ENCODE peak calls at places on chromosomes 1 and 21, in four cellular contexts. P is colonic mucosa, Z is astrocyte of the spinal cord, I is HFF-Myc. T is an unnamed sample.

GRCh38 chr1:182431278-182431677 is 18.7 kb upstream of the RGSL1 start:
- DNase-seq in P (no peak), I (no peak), Z (no peak), T (no peak)

GRCh38 chr1:56788588-56788987 is 30.6 kb downstream of the FYB2 start:
- DNase-seq in Z (peak; percentile 9), I (no peak), P (peak; percentile 75), T (no peak)

GRCh38 chr1:247064309-247064708 is 14.3 kb downstream of the ZNF670 start:
- DNase-seq in P (no peak), Z (no peak), I (no peak), T (no peak)

GRCh38 chr1:228089520-228090380 is 7.2 kb downstream of the ARF1 start:
- DNase-seq in I (no peak), Z (no peak), P (no peak), T (no peak)

GRCh38 chr1:93237021-93237420 is 56.5 kb downstream of the CCDC18 start:
- DNase-seq in I (no peak), Z (no peak), P (no peak), T (no peak)

GRCh38 chr1:154536570-154536969 is 21.9 kb downstream of the UBE2Q1 start:
- DNase-seq in Z (no peak), I (no peak), P (no peak), T (no peak)

GRCh38 chr1:3320246-3321152 is 134.0 kb upstream of the ARHGEF16 start:
- DNase-seq in P (peak; percentile 72), Z (peak; percentile 48), I (no peak), T (no peak)

GRCh38 chr1:82373710-82374109 is 573.0 kb downstream of the ADGRL2 start:
- DNase-seq in Z (no peak), P (no peak), I (no peak), T (no peak)

GRCh38 chr21:34765619-34766018 is 96.8 kb downstream of the CLIC6 start:
- DNase-seq in I (no peak), Z (no peak), P (no peak), T (no peak)

GRCh38 chr1:23376890-23377811 is 7.5 kb upstream of the ZNF436 start:
- DNase-seq in P (no peak), Z (peak; percentile 94), I (peak; percentile 85), T (no peak)

GRCh38 chr1:181577475-181577874 is 94.2 kb downstream of the CACNA1E start:
- DNase-seq in I (no peak), P (no peak), Z (no peak), T (no peak)

GRCh38 chr1:17304155-17304826 is 3.7 kb upstream of the PADI4 start:
- DNase-seq in Z (no peak), P (no peak), I (no peak), T (no peak)

GRCh38 chr1:54985556-54985955 is 5.1 kb downstream of the TMEM61 start:
- DNase-seq in P (no peak), I (no peak), Z (no peak), T (no peak)

GRCh38 chr1:77319036-77319705 is 37.4 kb downstream of the AK5 start:
- DNase-seq in I (no peak), Z (no peak), P (no peak), T (no peak)

GRCh38 chr1:107626075-107626796 is 338.7 kb downstream of the VAV3 start:
- DNase-seq in I (no peak), Z (peak; percentile 38), P (no peak), T (no peak)

GRCh38 chr1:67629370-67630075 is 55.5 kb upstream of the GADD45A start:
- DNase-seq in Z (no peak), P (no peak), I (no peak), T (no peak)

GRCh38 chr1:30719406-30720270 is 3.7 kb downstream of the MATN1 start:
- DNase-seq in P (no peak), Z (no peak), I (no peak), T (no peak)

GRCh38 chr1:13763991-13764390 is 64.0 kb downstream of the PRDM2 start:
- DNase-seq in Z (no peak), P (no peak), I (no peak), T (no peak)

GRCh38 chr21:46097826-46098286 is at the start of gene COL6A2:
- DNase-seq in I (no peak), Z (peak; percentile 67), P (peak; percentile 40), T (no peak)

GRCh38 chr1:98133151-98133550 is 212.3 kb upstream of the DPYD start:
- DNase-seq in Z (no peak), P (no peak), I (no peak), T (no peak)

GRCh38 chr1:154497026-154497806 is 4.8 kb upstream of the TDRD10 start:
- DNase-seq in Z (no peak), I (no peak), P (no peak), T (no peak)

GRCh38 chr1:117512728-117513321 is 93.0 kb upstream of the TENT5C start:
- DNase-seq in P (no peak), Z (peak; percentile 35), I (no peak), T (no peak)

GRCh38 chr1:16971330-16972209 is 8.8 kb downstream of the MFAP2 start:
- DNase-seq in P (no peak), I (no peak), Z (peak; percentile 64), T (no peak)

GRCh38 chr21:17391811-17392340 is 121.0 kb upstream of the CXADR start:
- DNase-seq in Z (no peak), I (no peak), P (no peak), T (no peak)

GRCh38 chr21:43956667-43957030 is 55.5 kb upstream of the TRAPPC10 start:
- DNase-seq in P (no peak), I (no peak), Z (peak; percentile 56), T (no peak)

GRCh38 chr1:27525296-27526271 is 35.6 kb upstream of the WASF2 start:
- DNase-seq in P (peak; percentile 72), I (no peak), Z (peak; percentile 53), T (no peak)

GRCh38 chr1:201344206-201345080 is 33.0 kb downstream of the TNNT2 start:
- DNase-seq in I (no peak), Z (no peak), P (no peak), T (no peak)

GRCh38 chr1:54949971-54950360 is 30.5 kb upstream of the TMEM61 start:
- DNase-seq in Z (no peak), P (no peak), I (no peak), T (no peak)

GRCh38 chr1:153534933-153535663 is 693 bp downstream of the S100A6 start:
- DNase-seq in I (no peak), Z (peak; percentile 34), P (peak; percentile 82), T (no peak)

GRCh38 chr1:56578664-56578962 is 750 bp downstream of the PLPP3 start:
- DNase-seq in Z (no peak), I (no peak), P (no peak), T (no peak)

GRCh38 chr21:46322351-46323226 is 1.1 kb downstream of the C21orf58 start:
- DNase-seq in Z (peak; percentile 46), P (peak; percentile 35), I (no peak), T (no peak)

GRCh38 chr1:242736569-242736968 is 212.1 kb upstream of the PLD5 start:
- DNase-seq in Z (no peak), P (no peak), I (no peak), T (no peak)

GRCh38 chr1:46367072-46367471 is 26.5 kb downstream of the NSUN4 start:
- DNase-seq in Z (no peak), P (no peak), I (no peak), T (no peak)
- TF ChIP-seq CTCF in Z (no peak), P (no peak), I (no peak), T (no peak)

GRCh38 chr1:213940947-213941346 is 46.8 kb upstream of the PROX1 start:
- DNase-seq in Z (no peak), P (no peak), I (no peak), T (no peak)
- H3K4me3 ChIP-seq in Z (no peak overlapping the region), P (no peak overlapping the region), I (no peak overlapping the region), T (no peak overlapping the region)

GRCh38 chr1:218983848-218984247 is 189.8 kb upstream of the LYPLAL1 start:
- DNase-seq in P (no peak), I (no peak), Z (no peak), T (no peak)
- TF ChIP-seq CTCF in P (no peak), I (peak; percentile 42), Z (peak; percentile 33), T (no peak)

GRCh38 chr1:167878372-167879160 is 35.4 kb downstream of the ADCY10 start:
- DNase-seq in I (no peak), P (no peak), Z (no peak), T (no peak)

GRCh38 chr1:167881069-167881468 is 32.9 kb downstream of the ADCY10 start:
- DNase-seq in Z (peak; percentile 46), I (no peak), P (no peak), T (no peak)

GRCh38 chr1:167880570-167880969 is 33.4 kb downstream of the ADCY10 start:
- DNase-seq in Z (no peak), I (no peak), P (no peak), T (no peak)

GRCh38 chr1:167882376-167882775 is 31.6 kb downstream of the ADCY10 start:
- DNase-seq in Z (no peak), I (no peak), P (no peak), T (no peak)

DNA sequence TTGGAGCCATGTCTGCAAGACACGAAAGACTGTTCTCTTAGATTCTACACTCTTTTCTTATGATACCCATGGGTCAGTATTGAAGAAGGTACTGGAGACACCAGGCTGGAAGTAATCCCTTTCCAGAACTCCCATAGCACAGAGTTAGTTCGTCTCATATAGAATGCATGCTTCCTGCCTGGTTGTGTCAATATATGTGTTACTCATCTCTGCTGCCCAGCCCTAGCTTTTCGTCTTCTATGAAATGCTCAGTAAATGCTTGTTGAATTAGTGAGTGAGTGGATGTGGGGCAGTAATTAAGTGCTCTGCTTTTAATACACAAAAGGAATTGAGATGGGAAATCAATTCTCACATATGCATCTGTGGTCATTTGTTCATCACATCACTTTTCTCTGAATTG is 32.1 kb downstream of the ADCY10 start:
- DNase-seq in P (no peak), I (no peak), Z (peak; percentile 9), T (no peak)
- H3K4me3 ChIP-seq in P (no peak overlapping the region), I (no peak overlapping the region), Z (no peak overlapping the region), T (no peak overlapping the region)

DNA sequence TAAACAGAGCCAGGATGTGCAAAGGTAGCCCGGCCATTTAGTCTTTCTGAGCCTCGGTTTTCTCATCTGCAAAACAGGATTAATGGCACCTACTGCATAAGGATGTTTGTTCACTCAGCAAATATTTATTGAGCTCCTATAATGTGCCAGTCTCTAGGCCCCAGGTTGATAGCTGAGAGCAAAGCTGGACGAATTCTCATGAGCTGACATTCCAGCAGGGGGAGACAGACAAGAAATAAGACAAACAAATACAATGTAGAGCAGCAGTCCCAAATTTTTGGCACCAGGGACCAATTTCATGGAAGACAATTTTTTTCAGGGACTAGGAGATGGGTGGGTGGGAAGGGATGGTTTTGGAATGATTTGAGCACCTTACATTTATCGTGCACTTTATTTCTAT is 74.3 kb upstream of the PAX7 start:
- DNase-seq in I (no peak), Z (no peak), P (no peak), T (no peak)
- TF ChIP-seq CTCF in I (peak; percentile 41), Z (peak; percentile 41), P (no peak), T (peak; percentile 44)

GRCh38 chr1:59985901-59986735 is 59.5 kb upstream of the CYP2J2 start:
- DNase-seq in Z (peak; percentile 61), P (no peak), I (no peak), T (no peak)
- H3K4me3 ChIP-seq in Z (no peak overlapping the region), P (no peak overlapping the region), I (no peak overlapping the region), T (no peak overlapping the region)

GRCh38 chr1:53592521-53592982 is 133.4 kb downstream of the DMRTB1 start:
- DNase-seq in P (peak; percentile 26), I (no peak), Z (peak; percentile 66), T (peak; percentile 59)
- TF ChIP-seq CTCF in P (no peak), I (no peak), Z (peak; percentile 26), T (no peak)

T was measured in AG09309.